ENCODE peak calls at places on chromosomes 7 and 10, in six cellular contexts. R is heart left ventricle, L is adrenal gland, G is suprapubic skin, H is vagina, V is lower leg skin. E is an unnamed sample.

GRCh38 chr10:28094121-28094520 is 95.2 kb upstream of the ODAD2 start:
- DNase-seq in R (no peak), H (no peak), L (no peak), V (no peak), G (no peak), E (no peak)

GRCh38 chr7:42097756-42098155 is 139.3 kb downstream of the GLI3 start:
- DNase-seq in L (peak; percentile 24), H (no peak), V (no peak), R (no peak), G (no peak), E (no peak)

GRCh38 chr7:94089806-94090205 is 85.7 kb upstream of the BET1 start:
- DNase-seq in L (no peak), V (no peak), H (no peak), R (no peak), G (no peak), E (no peak)

GRCh38 chr10:132972149-132972985 is 30.0 kb upstream of the CFAP46 start:
- DNase-seq in H (no peak), V (no peak), L (no peak), R (no peak), G (peak; percentile 44), E (no peak)

GRCh38 chr10:652226-652625 is 37.2 kb downstream of the DIP2C start:
- DNase-seq in H (peak; percentile 71), V (no peak), G (no peak), L (no peak), R (no peak), E (no peak)

GRCh38 chr10:15440204-15440711 is 69.2 kb upstream of the FAM171A1 start:
- DNase-seq in L (no peak), V (no peak), H (no peak), R (no peak), G (no peak), E (no peak)

GRCh38 chr7:45580053-45580872 is 6.1 kb downstream of the ADCY1 start:
- DNase-seq in G (peak; percentile 41), L (no peak), V (peak; percentile 63), R (no peak), H (no peak), E (no peak)

GRCh38 chr10:29517352-29517923 is 117.3 kb downstream of the SVIL start:
- DNase-seq in L (no peak), R (no peak), V (no peak), G (no peak), H (no peak), E (peak; percentile 26)

GRCh38 chr7:668139-668871 is 58.2 kb upstream of the DNAAF5 start:
- DNase-seq in G (peak; percentile 59), H (no peak), L (no peak), V (no peak), R (peak; percentile 35), E (peak; percentile 31)

GRCh38 chr7:8785081-8785480 is 351.7 kb downstream of the NXPH1 start:
- DNase-seq in G (no peak), L (no peak), R (no peak), H (no peak), V (no peak), E (no peak)

GRCh38 chr7:7709263-7709662 is 9.1 kb downstream of the RPA3 start:
- DNase-seq in V (no peak), G (no peak), H (no peak), L (no peak), R (no peak), E (no peak)

GRCh38 chr10:6269953-6270867 is 67.5 kb downstream of the PFKFB3 start:
- DNase-seq in L (no peak), R (no peak), G (no peak), V (no peak), H (no peak), E (peak; percentile 59)

GRCh38 chr7:115952832-115953231 is 77.7 kb downstream of the TFEC start:
- DNase-seq in R (no peak), H (no peak), L (no peak), V (no peak), G (no peak), E (no peak)

GRCh38 chr10:101941871-101942270 is 98.3 kb upstream of the KCNIP2 start:
- DNase-seq in V (no peak), H (no peak), R (no peak), L (no peak), G (no peak), E (no peak)

GRCh38 chr7:50837965-50838364 is 55.3 kb upstream of the GRB10 start:
- DNase-seq in H (no peak), L (no peak), V (peak; percentile 63), R (no peak), G (no peak), E (no peak)

GRCh38 chr7:109246330-109247077 is 676.8 kb downstream of the DNAJB9 start:
- DNase-seq in V (no peak), L (no peak), G (no peak), H (no peak), R (no peak), E (no peak)

GRCh38 chr7:47730135-47730534 is 148.2 kb upstream of the TNS3 start:
- DNase-seq in H (no peak), L (no peak), G (no peak), R (no peak), V (no peak), E (no peak)

GRCh38 chr7:38846280-38846679 is 62.7 kb downstream of the VPS41 start:
- DNase-seq in G (no peak), L (no peak), R (no peak), H (no peak), V (no peak), E (no peak)

GRCh38 chr7:81457858-81458522 is 311.9 kb downstream of the HGF start:
- DNase-seq in H (no peak), G (no peak), R (no peak), V (no peak), L (no peak), E (no peak)

GRCh38 chr10:60406182-60406581 is 16.5 kb upstream of the ANK3 start:
- DNase-seq in L (no peak), V (no peak), H (no peak), R (no peak), G (no peak), E (no peak)

GRCh38 chr7:157143788-157144187 is 5.1 kb downstream of the UBE3C start:
- DNase-seq in R (no peak), G (no peak), L (no peak), V (no peak), H (no peak), E (no peak)

GRCh38 chr10:101840102-101840684 is 3.4 kb downstream of the KCNIP2 start:
- DNase-seq in R (no peak), H (no peak), V (no peak), G (no peak), L (no peak), E (no peak)

GRCh38 chr10:29130190-29130673 is 158.6 kb upstream of the LYZL1 start:
- DNase-seq in G (no peak), V (no peak), R (no peak), H (no peak), L (no peak), E (no peak)

GRCh38 chr10:54869022-54869421 is 68.0 kb upstream of the PCDH15 start:
- DNase-seq in G (no peak), L (no peak), R (no peak), V (no peak), H (no peak), E (no peak)

GRCh38 chr7:5549096-5549896 is 125.7 kb upstream of the TNRC18 start:
- DNase-seq in H (no peak), G (peak; percentile 83), L (peak; percentile 55), V (peak; percentile 94), R (peak; percentile 83), E (peak; percentile 90)

DNA sequence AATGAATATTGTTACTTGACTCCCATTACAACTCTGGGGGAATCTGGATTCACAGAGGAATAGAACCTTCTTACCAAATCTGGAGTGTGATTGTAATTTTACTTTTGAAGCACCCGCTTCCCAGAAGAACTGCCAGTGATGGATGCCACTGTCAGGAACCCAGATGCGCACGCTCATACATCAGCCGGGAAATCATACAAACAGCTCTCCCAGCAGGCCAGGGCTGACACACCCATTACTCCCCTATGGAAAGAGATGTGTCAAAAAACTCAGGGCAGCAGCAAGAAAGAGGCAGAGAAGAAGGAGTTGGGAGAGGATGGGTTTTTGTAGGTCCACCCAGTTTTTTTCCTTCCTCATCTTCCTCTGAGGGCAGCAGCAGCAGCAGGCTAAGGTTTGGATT is 12.1 kb upstream of the HPS1 start:
- DNase-seq in R (no peak), V (no peak), H (no peak), G (no peak), L (no peak), E (no peak)
- TF ChIP-seq POLR2A in R (no peak), V (no peak), H (no peak), G (no peak), L (no peak), E (no peak)

GRCh38 chr7:91644251-91644650 is 236.3 kb downstream of the MTERF1 start:
- DNase-seq in H (no peak), G (no peak), R (no peak), V (no peak), L (no peak), E (no peak)
- TF ChIP-seq POLR2A in H (no peak), G (no peak), R (no peak), V (no peak), L (no peak), E (no peak)

GRCh38 chr7:150324366-150324961 is 1.1 kb upstream of the ACTR3C start:
- DNase-seq in G (no peak), V (peak; percentile 83), R (no peak), H (no peak), L (no peak), E (no peak)
- TF ChIP-seq POLR2A in G (no peak), V (no peak), R (no peak), H (no peak), L (peak; percentile 11), E (peak; percentile 33)

GRCh38 chr10:112446055-112446854 is 459 bp downstream of the ZDHHC6 start:
- DNase-seq in G (no peak), V (no peak), H (no peak), L (no peak), R (no peak), E (peak; percentile 28)
- TF ChIP-seq POLR2A in G (no peak), V (no peak), H (no peak), L (no peak), R (peak; percentile 65), E (no peak)

E was measured in transverse colon.